ENCODE peak calls at places on chromosome 16, in four cellular contexts. One of them, this sample, is unnamed.

GRCh38 chr16:8867483-8868271 is 1.1 kb downstream of the CARHSP1 start:
- DNase-seq in transverse colon: peak; percentile 73
- DNase-seq in A549: no peak
- DNase-seq in IMR-90: no peak
- DNase-seq in this sample: peak; percentile 62

GRCh38 chr16:56241596-56241995 is 50.3 kb downstream of the GNAO1 start:
- DNase-seq in A549: no peak
- DNase-seq in transverse colon: no peak
- DNase-seq in IMR-90: peak; percentile 35
- DNase-seq in this sample: no peak

GRCh38 chr16:23060458-23061320 is 88.6 kb downstream of the USP31 start:
- DNase-seq in IMR-90: peak; percentile 77
- DNase-seq in transverse colon: peak; percentile 72
- DNase-seq in A549: peak; percentile 78
- DNase-seq in this sample: peak; percentile 79

GRCh38 chr16:49921791-49922456 is 66.0 kb upstream of the ZNF423 start:
- DNase-seq in transverse colon: peak; percentile 80
- DNase-seq in A549: peak; percentile 66
- DNase-seq in IMR-90: peak; percentile 17
- DNase-seq in this sample: peak; percentile 62

GRCh38 chr16:78794581-78795300 is 695.3 kb downstream of the WWOX start:
- DNase-seq in IMR-90: no peak
- DNase-seq in transverse colon: no peak
- DNase-seq in A549: no peak
- DNase-seq in this sample: no peak

GRCh38 chr16:84179612-84180320 is 7.1 kb downstream of the TAF1C start:
- DNase-seq in IMR-90: no peak
- DNase-seq in transverse colon: no peak
- DNase-seq in A549: no peak
- DNase-seq in this sample: no peak

GRCh38 chr16:16027728-16028310 is 78.4 kb downstream of the ABCC1 start:
- DNase-seq in A549: no peak
- DNase-seq in IMR-90: no peak
- DNase-seq in transverse colon: peak; percentile 28
- DNase-seq in this sample: peak; percentile 90

GRCh38 chr16:27483624-27484023 is 66.1 kb downstream of the GTF3C1 start:
- DNase-seq in transverse colon: no peak
- DNase-seq in IMR-90: no peak
- DNase-seq in A549: no peak
- DNase-seq in this sample: no peak

GRCh38 chr16:3879258-3879886 is 1.1 kb downstream of the CREBBP start:
- DNase-seq in transverse colon: peak; percentile 25
- DNase-seq in IMR-90: no peak
- DNase-seq in A549: no peak
- DNase-seq in this sample: peak; percentile 27

GRCh38 chr16:508884-509736 is 18.4 kb upstream of the CAPN15 start:
- DNase-seq in A549: no peak
- DNase-seq in transverse colon: peak; percentile 48
- DNase-seq in IMR-90: peak; percentile 35
- DNase-seq in this sample: no peak

GRCh38 chr16:79037429-79038373 is 562.8 kb downstream of the MAF start:
- DNase-seq in transverse colon: no peak
- DNase-seq in A549: no peak
- DNase-seq in IMR-90: no peak
- DNase-seq in this sample: peak; percentile 55

GRCh38 chr16:31291376-31291775 is 31.6 kb downstream of the ITGAM start:
- DNase-seq in IMR-90: no peak
- DNase-seq in transverse colon: no peak
- DNase-seq in A549: no peak
- DNase-seq in this sample: no peak

GRCh38 chr16:54633943-54634362 is 296.7 kb upstream of the IRX5 start:
- DNase-seq in A549: peak; percentile 51
- DNase-seq in transverse colon: no peak
- DNase-seq in IMR-90: no peak
- DNase-seq in this sample: peak; percentile 47

GRCh38 chr16:11752856-11753255 is 10.2 kb upstream of the TXNDC11 start:
- DNase-seq in IMR-90: no peak
- DNase-seq in transverse colon: no peak
- DNase-seq in A549: no peak
- DNase-seq in this sample: no peak

GRCh38 chr16:11675561-11676511 is 7.6 kb downstream of the SNN start:
- DNase-seq in A549: peak; percentile 64
- DNase-seq in IMR-90: peak; percentile 15
- DNase-seq in transverse colon: peak; percentile 69
- DNase-seq in this sample: peak; percentile 84

GRCh38 chr16:56789360-56789759 is 59.4 kb downstream of the NUP93 start:
- DNase-seq in IMR-90: peak; percentile 60
- DNase-seq in A549: peak; percentile 80
- DNase-seq in transverse colon: peak; percentile 31
- DNase-seq in this sample: peak; percentile 73

GRCh38 chr16:48158296-48158695 is 2.5 kb upstream of the ABCC12 start:
- DNase-seq in IMR-90: peak; percentile 75
- DNase-seq in transverse colon: no peak
- DNase-seq in A549: peak; percentile 64
- DNase-seq in this sample: no peak

GRCh38 chr16:67199011-67199807 is at the start of gene ELMO3:
- DNase-seq in transverse colon: peak; percentile 88
- DNase-seq in IMR-90: no peak
- DNase-seq in A549: no peak
- DNase-seq in this sample: peak; percentile 86

GRCh38 chr16:57191056-57191536 is 5.0 kb downstream of the RSPRY1 start:
- DNase-seq in IMR-90: peak; percentile 65
- DNase-seq in transverse colon: no peak
- DNase-seq in A549: no peak
- DNase-seq in this sample: no peak

GRCh38 chr16:12113581-12114375 is 137.2 kb downstream of the SNX29 start:
- DNase-seq in IMR-90: no peak
- DNase-seq in transverse colon: no peak
- DNase-seq in A549: no peak
- DNase-seq in this sample: no peak

GRCh38 chr16:50469744-50470301 is 78.4 kb upstream of the NKD1 start:
- DNase-seq in A549: no peak
- DNase-seq in IMR-90: no peak
- DNase-seq in transverse colon: no peak
- DNase-seq in this sample: no peak

GRCh38 chr16:84730406-84731106 is 30.8 kb downstream of the USP10 start:
- DNase-seq in IMR-90: peak; percentile 97
- DNase-seq in transverse colon: peak; percentile 69
- DNase-seq in A549: peak; percentile 87
- DNase-seq in this sample: peak; percentile 63

GRCh38 chr16:27786221-27786848 is 236.4 kb downstream of the KATNIP start:
- DNase-seq in A549: no peak
- DNase-seq in IMR-90: no peak
- DNase-seq in transverse colon: no peak
- DNase-seq in this sample: no peak

GRCh38 chr16:27762441-27762840 is 212.5 kb downstream of the KATNIP start:
- DNase-seq in IMR-90: peak; percentile 58
- DNase-seq in transverse colon: no peak
- DNase-seq in A549: no peak
- DNase-seq in this sample: no peak

GRCh38 chr16:28210979-28211505 is 723 bp downstream of the XPO6 start:
- DNase-seq in IMR-90: peak; percentile 75
- DNase-seq in A549: peak; percentile 58
- DNase-seq in transverse colon: peak; percentile 77
- DNase-seq in this sample: peak; percentile 64

GRCh38 chr16:81500833-81501521 is 56.4 kb downstream of the CMIP start:
- DNase-seq in A549: no peak
- DNase-seq in IMR-90: peak; percentile 81
- DNase-seq in transverse colon: no peak
- DNase-seq in this sample: no peak

GRCh38 chr16:31700200-31700529 is 172.5 kb downstream of the AHSP start:
- DNase-seq in transverse colon: no peak
- DNase-seq in A549: no peak
- DNase-seq in IMR-90: no peak
- DNase-seq in this sample: no peak

GRCh38 chr16:19588661-19589060 is 33.2 kb downstream of the VPS35L start:
- DNase-seq in transverse colon: no peak
- DNase-seq in IMR-90: no peak
- DNase-seq in A549: no peak
- DNase-seq in this sample: no peak

GRCh38 chr16:8611886-8612595 is 9.5 kb upstream of the METTL22 start:
- DNase-seq in A549: no peak
- DNase-seq in IMR-90: peak; percentile 19
- DNase-seq in transverse colon: no peak
- DNase-seq in this sample: no peak

GRCh38 chr16:54048994-54049929 is 237.3 kb downstream of the IRX3 start:
- DNase-seq in transverse colon: no peak
- DNase-seq in IMR-90: no peak
- DNase-seq in A549: no peak
- DNase-seq in this sample: no peak

GRCh38 chr16:5002699-5003143 is 31.0 kb downstream of the NAGPA start:
- DNase-seq in A549: no peak
- DNase-seq in transverse colon: no peak
- DNase-seq in IMR-90: no peak
- DNase-seq in this sample: no peak

GRCh38 chr16:87303962-87304521 is 13.2 kb downstream of the C16orf95 start:
- DNase-seq in A549: no peak
- DNase-seq in IMR-90: no peak
- DNase-seq in transverse colon: no peak
- DNase-seq in this sample: no peak

GRCh38 chr16:84228321-84228838 is 11.4 kb downstream of the KCNG4 start:
- DNase-seq in transverse colon: peak; percentile 15
- DNase-seq in A549: peak; percentile 79
- DNase-seq in IMR-90: peak; percentile 89
- DNase-seq in this sample: no peak

GRCh38 chr16:67528870-67529638 is 425 bp downstream of the RIPOR1 start:
- DNase-seq in A549: peak; percentile 49
- DNase-seq in IMR-90: peak; percentile 32
- DNase-seq in transverse colon: peak; percentile 48
- DNase-seq in this sample: no peak

GRCh38 chr16:89574681-89575246 is 794 bp upstream of the CPNE7 start:
- DNase-seq in IMR-90: peak; percentile 61
- DNase-seq in transverse colon: peak; percentile 72
- DNase-seq in A549: peak; percentile 84
- DNase-seq in this sample: peak; percentile 77
- TF ChIP-seq CTCF in IMR-90: peak; percentile 96
- TF ChIP-seq CTCF in transverse colon: peak; percentile 55
- TF ChIP-seq CTCF in A549: peak; percentile 90
- TF ChIP-seq CTCF in this sample: peak; percentile 72

GRCh38 chr16:68790130-68790761 is 53.1 kb upstream of the TANGO6 start:
- DNase-seq in IMR-90: peak; percentile 69
- DNase-seq in transverse colon: peak; percentile 18
- DNase-seq in A549: peak; percentile 67
- DNase-seq in this sample: peak; percentile 65
- TF ChIP-seq POLR2A in IMR-90: no peak
- TF ChIP-seq POLR2A in transverse colon: no peak
- TF ChIP-seq POLR2A in A549: no peak
- TF ChIP-seq POLR2A in this sample: no peak

GRCh38 chr16:71626858-71627213 is 852 bp downstream of the MARVELD3 start:
- DNase-seq in IMR-90: no peak
- DNase-seq in A549: no peak
- DNase-seq in transverse colon: peak; percentile 91
- DNase-seq in this sample: peak; percentile 36

GRCh38 chr16:71627631-71628236 is 1.8 kb downstream of the MARVELD3 start:
- DNase-seq in IMR-90: no peak
- DNase-seq in A549: no peak
- DNase-seq in transverse colon: peak; percentile 28
- DNase-seq in this sample: no peak

GRCh38 chr16:71625113-71625850 is 702 bp upstream of the MARVELD3 start:
- DNase-seq in transverse colon: no peak
- DNase-seq in A549: no peak
- DNase-seq in IMR-90: no peak
- DNase-seq in this sample: no peak

GRCh38 chr16:71628810-71629209 is 2.8 kb downstream of the MARVELD3 start:
- DNase-seq in IMR-90: no peak
- DNase-seq in A549: no peak
- DNase-seq in transverse colon: no peak
- DNase-seq in this sample: no peak

DNA sequence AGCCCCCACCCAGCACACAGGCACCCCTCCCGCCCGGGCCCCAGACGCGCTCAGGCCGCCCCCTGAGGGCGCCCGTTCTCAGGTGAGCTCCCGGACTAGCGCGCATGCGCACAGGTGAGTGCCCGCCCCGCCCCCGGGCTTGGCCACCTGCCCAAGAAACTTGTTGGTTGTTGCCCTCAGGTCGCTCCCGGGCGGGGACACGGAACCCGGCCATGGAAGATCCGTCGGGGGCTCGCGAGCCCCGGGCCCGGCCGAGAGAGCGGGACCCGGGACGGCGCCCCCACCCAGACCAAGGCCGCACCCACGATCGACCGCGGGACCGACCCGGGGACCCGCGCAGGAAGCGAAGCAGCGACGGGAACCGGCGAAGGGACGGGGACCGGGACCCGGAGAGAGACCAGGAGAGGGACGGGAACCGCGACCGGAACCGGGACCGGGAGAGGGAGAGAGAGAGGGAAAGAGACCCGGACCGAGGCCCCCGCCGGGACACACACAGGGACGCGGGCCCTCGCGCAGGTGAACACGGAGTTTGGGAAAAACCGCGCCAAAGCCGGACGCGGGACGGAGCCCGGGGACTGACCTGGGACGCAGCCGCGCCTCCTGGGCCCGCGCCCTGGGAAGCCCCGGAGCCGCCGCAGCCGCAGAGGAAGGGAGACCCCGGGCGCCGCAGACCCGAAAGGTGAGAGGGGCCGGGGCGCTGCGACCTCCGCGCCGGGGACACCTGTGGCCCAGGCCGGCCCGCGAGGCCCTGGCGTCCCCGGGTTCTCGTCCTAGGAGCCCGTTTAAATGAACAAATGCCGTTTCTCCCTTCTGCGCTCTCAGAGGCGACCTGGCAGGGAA is at the start of gene MARVELD3:
- DNase-seq in A549: no peak
- DNase-seq in IMR-90: no peak
- DNase-seq in transverse colon: peak; percentile 94
- DNase-seq in this sample: peak; percentile 93
- TF ChIP-seq CTCF in A549: no peak
- TF ChIP-seq CTCF in IMR-90: no peak
- TF ChIP-seq CTCF in transverse colon: peak; percentile 6
- TF ChIP-seq CTCF in this sample: no peak

DNA sequence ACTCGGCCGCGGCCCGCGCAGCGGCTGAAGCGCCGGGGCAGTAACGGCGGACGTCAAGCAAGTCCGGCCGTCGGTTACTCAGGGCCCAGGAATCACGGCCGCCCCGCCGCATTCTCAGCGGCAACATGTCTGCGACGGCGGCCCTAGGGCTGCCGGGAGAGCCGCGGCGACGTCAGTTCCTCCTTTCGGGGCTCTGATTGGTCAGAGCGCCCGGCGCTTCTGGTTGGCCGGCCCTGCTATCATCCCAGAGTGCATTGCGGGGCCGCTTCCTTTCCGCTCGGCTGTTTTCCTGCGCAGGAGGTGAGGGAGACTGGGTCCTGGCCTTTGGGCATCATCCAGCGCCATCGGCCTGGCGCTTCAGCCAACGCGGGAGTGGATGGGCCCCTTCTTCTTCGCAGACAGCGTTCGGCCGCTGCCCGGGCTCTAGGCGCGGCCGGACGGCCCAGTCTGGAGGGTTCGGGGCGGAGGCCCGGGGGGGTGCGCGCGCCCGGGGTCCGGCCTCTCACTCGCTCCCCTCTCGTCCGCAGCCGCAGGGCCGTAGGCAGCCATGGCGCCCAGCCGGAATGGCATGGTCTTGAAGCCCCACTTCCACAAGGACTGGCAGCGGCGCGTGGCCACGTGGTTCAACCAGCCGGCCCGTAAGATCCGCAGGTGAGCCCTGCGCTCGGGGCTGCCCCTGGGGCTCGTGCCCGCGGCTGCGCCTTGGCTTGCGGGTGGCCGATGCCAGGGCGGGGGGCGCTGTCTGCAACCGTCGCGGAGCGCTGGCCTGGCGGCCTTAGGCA is at the start of gene RPL13:
- DNase-seq in A549: peak; percentile 96
- DNase-seq in IMR-90: peak; percentile 94
- DNase-seq in transverse colon: peak; percentile 95
- DNase-seq in this sample: peak; percentile 96
- TF ChIP-seq POLR2A in A549: peak; percentile 93
- TF ChIP-seq POLR2A in IMR-90: peak; percentile 99
- TF ChIP-seq POLR2A in transverse colon: peak; percentile 99
- TF ChIP-seq POLR2A in this sample: no peak